ENCODE peak calls at places on chromosomes 6 and 20, in ten cellular contexts. One of them, this sample, is unnamed.

GRCh38 chr6:106103728-106104109 is 17.6 kb downstream of the PRDM1 start:
- DNase-seq in naive thymus-derived CD8-positive, alpha-beta T cell: no peak
- DNase-seq in A172: no peak
- DNase-seq in AG10803: no peak
- DNase-seq in right lobe of liver: no peak
- DNase-seq in activated CD4-positive, alpha-beta T cell treated with anti-CD3 and anti-CD28 coated beads, Interleukin-2, amount 50 U/mL, for 48 hours: peak; percentile 47
- DNase-seq in mucosa of descending colon: no peak
- DNase-seq in activated T-helper 9 cell treated with anti-CD3 and anti-CD28 coated beads, Interleukin-2, amount 50 U/mL, for 16 hours: peak; percentile 44
- DNase-seq in DMS79: peak; percentile 86
- DNase-seq in adrenal gland: no peak
- DNase-seq in this sample: no peak

GRCh38 chr6:79313254-79313653 is 78.8 kb upstream of the HMGN3 start:
- DNase-seq in naive thymus-derived CD8-positive, alpha-beta T cell: no peak
- DNase-seq in A172: no peak
- DNase-seq in AG10803: no peak
- DNase-seq in right lobe of liver: no peak
- DNase-seq in activated CD4-positive, alpha-beta T cell treated with anti-CD3 and anti-CD28 coated beads, Interleukin-2, amount 50 U/mL, for 48 hours: no peak
- DNase-seq in mucosa of descending colon: no peak
- DNase-seq in activated T-helper 9 cell treated with anti-CD3 and anti-CD28 coated beads, Interleukin-2, amount 50 U/mL, for 16 hours: no peak
- DNase-seq in DMS79: no peak
- DNase-seq in adrenal gland: no peak
- DNase-seq in this sample: no peak

GRCh38 chr20:56422131-56422823 is 10.2 kb downstream of the CASS4 start:
- DNase-seq in naive thymus-derived CD8-positive, alpha-beta T cell: no peak
- DNase-seq in A172: peak; percentile 82
- DNase-seq in AG10803: peak; percentile 58
- DNase-seq in right lobe of liver: no peak
- DNase-seq in activated CD4-positive, alpha-beta T cell treated with anti-CD3 and anti-CD28 coated beads, Interleukin-2, amount 50 U/mL, for 48 hours: no peak
- DNase-seq in mucosa of descending colon: no peak
- DNase-seq in activated T-helper 9 cell treated with anti-CD3 and anti-CD28 coated beads, Interleukin-2, amount 50 U/mL, for 16 hours: no peak
- DNase-seq in DMS79: no peak
- DNase-seq in adrenal gland: peak; percentile 15
- DNase-seq in this sample: no peak

GRCh38 chr6:119156742-119157494 is 78.5 kb upstream of the FAM184A start:
- DNase-seq in naive thymus-derived CD8-positive, alpha-beta T cell: no peak
- DNase-seq in A172: no peak
- DNase-seq in AG10803: no peak
- DNase-seq in right lobe of liver: no peak
- DNase-seq in activated CD4-positive, alpha-beta T cell treated with anti-CD3 and anti-CD28 coated beads, Interleukin-2, amount 50 U/mL, for 48 hours: no peak
- DNase-seq in mucosa of descending colon: no peak
- DNase-seq in activated T-helper 9 cell treated with anti-CD3 and anti-CD28 coated beads, Interleukin-2, amount 50 U/mL, for 16 hours: no peak
- DNase-seq in DMS79: no peak
- DNase-seq in adrenal gland: no peak
- DNase-seq in this sample: no peak

GRCh38 chr6:1995521-1996110 is 249.8 kb downstream of the GMDS start:
- DNase-seq in naive thymus-derived CD8-positive, alpha-beta T cell: no peak
- DNase-seq in A172: no peak
- DNase-seq in AG10803: peak; percentile 54
- DNase-seq in right lobe of liver: no peak
- DNase-seq in activated CD4-positive, alpha-beta T cell treated with anti-CD3 and anti-CD28 coated beads, Interleukin-2, amount 50 U/mL, for 48 hours: no peak
- DNase-seq in mucosa of descending colon: no peak
- DNase-seq in activated T-helper 9 cell treated with anti-CD3 and anti-CD28 coated beads, Interleukin-2, amount 50 U/mL, for 16 hours: no peak
- DNase-seq in DMS79: no peak
- DNase-seq in adrenal gland: no peak
- DNase-seq in this sample: no peak

GRCh38 chr6:16511048-16511660 is 250.1 kb downstream of the ATXN1 start:
- DNase-seq in naive thymus-derived CD8-positive, alpha-beta T cell: no peak
- DNase-seq in A172: peak; percentile 43
- DNase-seq in AG10803: peak; percentile 56
- DNase-seq in right lobe of liver: no peak
- DNase-seq in activated CD4-positive, alpha-beta T cell treated with anti-CD3 and anti-CD28 coated beads, Interleukin-2, amount 50 U/mL, for 48 hours: no peak
- DNase-seq in mucosa of descending colon: peak; percentile 40
- DNase-seq in activated T-helper 9 cell treated with anti-CD3 and anti-CD28 coated beads, Interleukin-2, amount 50 U/mL, for 16 hours: no peak
- DNase-seq in DMS79: no peak
- DNase-seq in adrenal gland: peak; percentile 34
- DNase-seq in this sample: no peak

GRCh38 chr6:168002812-168003211 is 5.3 kb downstream of the KIF25 start:
- DNase-seq in naive thymus-derived CD8-positive, alpha-beta T cell: no peak
- DNase-seq in A172: no peak
- DNase-seq in AG10803: no peak
- DNase-seq in right lobe of liver: no peak
- DNase-seq in activated CD4-positive, alpha-beta T cell treated with anti-CD3 and anti-CD28 coated beads, Interleukin-2, amount 50 U/mL, for 48 hours: no peak
- DNase-seq in mucosa of descending colon: no peak
- DNase-seq in activated T-helper 9 cell treated with anti-CD3 and anti-CD28 coated beads, Interleukin-2, amount 50 U/mL, for 16 hours: no peak
- DNase-seq in DMS79: no peak
- DNase-seq in adrenal gland: no peak
- DNase-seq in this sample: no peak

GRCh38 chr20:62352402-62353288 is 14.5 kb downstream of the LAMA5 start:
- DNase-seq in naive thymus-derived CD8-positive, alpha-beta T cell: no peak
- DNase-seq in A172: peak; percentile 87
- DNase-seq in AG10803: no peak
- DNase-seq in right lobe of liver: peak; percentile 97
- DNase-seq in activated CD4-positive, alpha-beta T cell treated with anti-CD3 and anti-CD28 coated beads, Interleukin-2, amount 50 U/mL, for 48 hours: no peak
- DNase-seq in mucosa of descending colon: no peak
- DNase-seq in activated T-helper 9 cell treated with anti-CD3 and anti-CD28 coated beads, Interleukin-2, amount 50 U/mL, for 16 hours: no peak
- DNase-seq in DMS79: peak; percentile 82
- DNase-seq in adrenal gland: peak; percentile 90
- DNase-seq in this sample: no peak

GRCh38 chr20:11651138-11651537 is 266.6 kb upstream of the BTBD3 start:
- DNase-seq in naive thymus-derived CD8-positive, alpha-beta T cell: no peak
- DNase-seq in A172: no peak
- DNase-seq in AG10803: no peak
- DNase-seq in right lobe of liver: peak; percentile 87
- DNase-seq in activated CD4-positive, alpha-beta T cell treated with anti-CD3 and anti-CD28 coated beads, Interleukin-2, amount 50 U/mL, for 48 hours: no peak
- DNase-seq in mucosa of descending colon: no peak
- DNase-seq in activated T-helper 9 cell treated with anti-CD3 and anti-CD28 coated beads, Interleukin-2, amount 50 U/mL, for 16 hours: no peak
- DNase-seq in DMS79: no peak
- DNase-seq in adrenal gland: no peak
- DNase-seq in this sample: no peak

GRCh38 chr20:41218466-41218865 is 81.1 kb downstream of the PLCG1 start:
- DNase-seq in naive thymus-derived CD8-positive, alpha-beta T cell: no peak
- DNase-seq in A172: no peak
- DNase-seq in AG10803: peak; percentile 87
- DNase-seq in right lobe of liver: no peak
- DNase-seq in activated CD4-positive, alpha-beta T cell treated with anti-CD3 and anti-CD28 coated beads, Interleukin-2, amount 50 U/mL, for 48 hours: no peak
- DNase-seq in mucosa of descending colon: no peak
- DNase-seq in activated T-helper 9 cell treated with anti-CD3 and anti-CD28 coated beads, Interleukin-2, amount 50 U/mL, for 16 hours: no peak
- DNase-seq in DMS79: no peak
- DNase-seq in adrenal gland: no peak
- DNase-seq in this sample: no peak

GRCh38 chr6:107292570-107293285 is 166.6 kb downstream of the PDSS2 start:
- DNase-seq in naive thymus-derived CD8-positive, alpha-beta T cell: no peak
- DNase-seq in A172: no peak
- DNase-seq in AG10803: no peak
- DNase-seq in right lobe of liver: no peak
- DNase-seq in activated CD4-positive, alpha-beta T cell treated with anti-CD3 and anti-CD28 coated beads, Interleukin-2, amount 50 U/mL, for 48 hours: no peak
- DNase-seq in mucosa of descending colon: no peak
- DNase-seq in activated T-helper 9 cell treated with anti-CD3 and anti-CD28 coated beads, Interleukin-2, amount 50 U/mL, for 16 hours: no peak
- DNase-seq in DMS79: no peak
- DNase-seq in adrenal gland: no peak
- DNase-seq in this sample: no peak

This sample was measured in NCI-H187.